ENCODE peak calls at places on chromosomes 4 and X, in eight cellular contexts. F is heart left ventricle, D is left lung, J is left ventricle myocardium inferior, X is upper lobe of right lung, W is upper lobe of left lung, E is fibroblast of lung, U is cardiac muscle cell. T is an unnamed sample.

GRCh38 chrX:134512566-134512965 is 52.6 kb downstream of the HPRT1 start:
- DNase-seq in F (no peak), D (no peak), J (no peak), X (no peak), W (no peak), E (peak; percentile 64), U (no peak), T (no peak)

GRCh38 chr4:128570380-128570779 is 239.1 kb upstream of the JADE1 start:
- DNase-seq in F (no peak), D (no peak), J (peak; percentile 31), X (no peak), W (peak; percentile 71), E (peak; percentile 47), U (no peak), T (peak; percentile 82)

GRCh38 chr4:145034727-145035211 is 63.2 kb downstream of the ANAPC10 start:
- DNase-seq in F (no peak), D (no peak), J (no peak), X (no peak), W (no peak), E (peak; percentile 72), U (no peak), T (no peak)

GRCh38 chr4:55733874-55734437 is 85.6 kb upstream of the EXOC1L start:
- DNase-seq in F (peak; percentile 24), D (peak; percentile 79), J (peak; percentile 35), X (peak; percentile 78), W (peak; percentile 90), E (peak; percentile 61), U (no peak), T (peak; percentile 50)

GRCh38 chr4:21921526-21922180 is 26.9 kb downstream of the KCNIP4 start:
- DNase-seq in F (no peak), D (no peak), J (no peak), X (no peak), W (no peak), E (no peak), U (no peak), T (no peak)

GRCh38 chr4:6179362-6179761 is 21.0 kb downstream of the JAKMIP1 start:
- DNase-seq in F (no peak), D (no peak), J (no peak), X (no peak), W (no peak), E (no peak), U (no peak), T (no peak)

GRCh38 chr4:182448281-182449151 is 205.3 kb downstream of the TENM3 start:
- DNase-seq in F (peak; percentile 86), D (peak; percentile 89), J (peak; percentile 92), X (peak; percentile 89), W (peak; percentile 79), E (peak; percentile 92), U (peak; percentile 97), T (peak; percentile 83)

GRCh38 chr4:177692907-177693306 is 250.7 kb upstream of the AGA start:
- DNase-seq in F (no peak), D (no peak), J (no peak), X (no peak), W (no peak), E (no peak), U (no peak), T (no peak)

GRCh38 chrX:154010330-154011087 is 9.2 kb downstream of the IRAK1 start:
- DNase-seq in F (no peak), D (peak; percentile 36), J (no peak), X (peak; percentile 66), W (peak; percentile 83), E (no peak), U (no peak), T (no peak)

GRCh38 chr4:40283968-40284367 is 51.2 kb upstream of the CHRNA9 start:
- DNase-seq in F (no peak), D (no peak), J (no peak), X (no peak), W (no peak), E (no peak), U (no peak), T (no peak)

GRCh38 chrX:118254611-118255010 is 91.3 kb upstream of the WDR44 start:
- DNase-seq in F (peak; percentile 8), D (no peak), J (no peak), X (no peak), W (peak; percentile 30), E (peak; percentile 62), U (peak; percentile 66), T (no peak)

GRCh38 chr4:141036786-141037185 is 96.5 kb downstream of the RNF150 start:
- DNase-seq in F (no peak), D (no peak), J (no peak), X (no peak), W (no peak), E (peak; percentile 35), U (peak; percentile 42), T (no peak)

GRCh38 chrX:21757960-21758359 is at the start of gene SMPX:
- DNase-seq in F (peak; percentile 18), D (no peak), J (peak; percentile 25), X (no peak), W (no peak), E (no peak), U (peak; percentile 96), T (no peak)

GRCh38 chr4:156512622-156513021 is 459.0 kb downstream of the PDGFC start:
- DNase-seq in F (no peak), D (no peak), J (no peak), X (no peak), W (no peak), E (peak; percentile 69), U (peak; percentile 12), T (no peak)

GRCh38 chr4:151753056-151753455 is 7.8 kb downstream of the GATB start:
- DNase-seq in F (no peak), D (no peak), J (no peak), X (no peak), W (no peak), E (no peak), U (no peak), T (no peak)

GRCh38 chr4:26342328-26343040 is 21.7 kb downstream of the RBPJ start:
- DNase-seq in F (no peak), D (no peak), J (no peak), X (no peak), W (no peak), E (peak; percentile 89), U (peak; percentile 31), T (no peak)

GRCh38 chr4:105990933-105991332 is 95.7 kb downstream of the NPNT start:
- DNase-seq in F (peak; percentile 87), D (peak; percentile 74), J (peak; percentile 85), X (peak; percentile 78), W (peak; percentile 58), E (peak; percentile 10), U (no peak), T (peak; percentile 88)

GRCh38 chr4:73693816-73694215 is 46.6 kb upstream of the CXCL8 start:
- DNase-seq in F (no peak), D (no peak), J (no peak), X (no peak), W (no peak), E (no peak), U (no peak), T (no peak)

GRCh38 chrX:72130156-72130761 is 1.5 kb downstream of the RTL5 start:
- DNase-seq in F (no peak), D (no peak), J (no peak), X (no peak), W (no peak), E (no peak), U (no peak), T (no peak)
- H3K27ac ChIP-seq in F (no peak overlapping the region), D (no peak overlapping the region), J (no peak overlapping the region), X (no peak overlapping the region), W (no peak overlapping the region), E (no peak overlapping the region), U (no peak overlapping the region), T (peak overlapping the region; percentile 80)

GRCh38 chrX:16222123-16222522 is 54.8 kb downstream of the MAGEB17 start:
- DNase-seq in F (no peak), D (no peak), J (no peak), X (no peak), W (no peak), E (no peak), U (no peak), T (no peak)
- H3K4me1 ChIP-seq in F (no peaks in the 10 kb centered on the region), D (no peaks in the 10 kb centered on the region), J (no peaks in the 10 kb centered on the region), X (no peaks in the 10 kb centered on the region), W (no peaks in the 10 kb centered on the region), E (no peaks in the 10 kb centered on the region), U (no peaks in the 10 kb centered on the region), T (no peaks in the 10 kb centered on the region)

GRCh38 chr4:108031427-108032083 is 41.9 kb downstream of the HADH start:
- DNase-seq in F (no peak), D (no peak), J (no peak), X (no peak), W (no peak), E (no peak), U (no peak), T (no peak)

GRCh38 chr4:108033348-108033747 is 43.7 kb downstream of the HADH start:
- DNase-seq in F (no peak), D (no peak), J (no peak), X (no peak), W (no peak), E (no peak), U (peak; percentile 12), T (no peak)

GRCh38 chr4:108036252-108036651 is 46.6 kb downstream of the HADH start:
- DNase-seq in F (no peak), D (no peak), J (no peak), X (no peak), W (peak; percentile 72), E (no peak), U (peak; percentile 67), T (no peak)

GRCh38 chr4:108035691-108036090 is 46.0 kb downstream of the HADH start:
- DNase-seq in F (no peak), D (no peak), J (no peak), X (no peak), W (no peak), E (no peak), U (no peak), T (no peak)

GRCh38 chr4:108034560-108034959 is 44.9 kb downstream of the HADH start:
- DNase-seq in F (no peak), D (no peak), J (no peak), X (no peak), W (no peak), E (no peak), U (no peak), T (no peak)
- H3K4me3 ChIP-seq in F (no peak overlapping the region), D (no peak overlapping the region), J (no peak overlapping the region), X (no peak overlapping the region), W (no peak overlapping the region), E (no peak overlapping the region), U (no peak overlapping the region), T (no peak overlapping the region)

GRCh38 chrX:2434270-2434669 is 66.5 kb downstream of the DHRSX start:
- DNase-seq in F (no peak), D (no peak), J (no peak), X (no peak), W (no peak), E (no peak), U (no peak), T (no peak)
- H3K27ac ChIP-seq in F (no peak overlapping the region), D (no peak overlapping the region), J (no peak overlapping the region), X (no peak overlapping the region), W (no peak overlapping the region), E (no peak overlapping the region), U (no peak overlapping the region), T (no peak overlapping the region)

T was measured in tibial artery.